ENCODE peak calls at places on chromosomes 2 and 18, in five cellular contexts. One of them, this sample, is unnamed.

GRCh38 chr2:34365937-34366336 is 766.8 kb upstream of the FAM98A start:
- DNase-seq in HEK293T: peak
- DNase-seq in SHP77: no peak
- DNase-seq in HFFc6: no peak
- DNase-seq in neural crest cell: peak
- DNase-seq in this sample: no peak

GRCh38 chr18:3688682-3689081 is 238.7 kb downstream of the TGIF1 start:
- DNase-seq in HEK293T: no peak
- DNase-seq in SHP77: no peak
- DNase-seq in HFFc6: peak
- DNase-seq in neural crest cell: no peak
- DNase-seq in this sample: no peak

GRCh38 chr2:166917433-166917832 is 29.2 kb downstream of the XIRP2 start:
- DNase-seq in HEK293T: no peak
- DNase-seq in SHP77: no peak
- DNase-seq in HFFc6: no peak
- DNase-seq in neural crest cell: no peak
- DNase-seq in this sample: no peak

GRCh38 chr18:46051731-46052461 is 20.2 kb downstream of the PSTPIP2 start:
- DNase-seq in HEK293T: no peak
- DNase-seq in SHP77: no peak
- DNase-seq in HFFc6: peak
- DNase-seq in neural crest cell: no peak
- DNase-seq in this sample: no peak

GRCh38 chr2:165208094-165208493 is 4.2 kb upstream of the SCN3A start:
- DNase-seq in HEK293T: no peak
- DNase-seq in SHP77: no peak
- DNase-seq in HFFc6: no peak
- DNase-seq in neural crest cell: no peak
- DNase-seq in this sample: peak

GRCh38 chr2:12931211-12931844 is 214.6 kb downstream of the TRIB2 start:
- DNase-seq in HEK293T: peak
- DNase-seq in SHP77: peak
- DNase-seq in HFFc6: peak
- DNase-seq in neural crest cell: no peak
- DNase-seq in this sample: peak

GRCh38 chr18:44807766-44808165 is 127.1 kb downstream of the SETBP1 start:
- DNase-seq in HEK293T: no peak
- DNase-seq in SHP77: no peak
- DNase-seq in HFFc6: no peak
- DNase-seq in neural crest cell: no peak
- DNase-seq in this sample: no peak

GRCh38 chr2:209636066-209636465 is 135.6 kb upstream of the UNC80 start:
- DNase-seq in HEK293T: no peak
- DNase-seq in SHP77: no peak
- DNase-seq in HFFc6: no peak
- DNase-seq in neural crest cell: no peak
- DNase-seq in this sample: no peak

GRCh38 chr18:49563130-49563540 is 1.3 kb downstream of the LIPG start:
- DNase-seq in HEK293T: no peak
- DNase-seq in SHP77: no peak
- DNase-seq in HFFc6: peak
- DNase-seq in neural crest cell: no peak
- DNase-seq in this sample: no peak

GRCh38 chr18:71808576-71808975 is 735.6 kb downstream of the CBLN2 start:
- DNase-seq in HEK293T: no peak
- DNase-seq in SHP77: no peak
- DNase-seq in HFFc6: no peak
- DNase-seq in neural crest cell: no peak
- DNase-seq in this sample: no peak

GRCh38 chr2:38438133-38438532 is 61.1 kb upstream of the ATL2 start:
- DNase-seq in HEK293T: no peak
- DNase-seq in SHP77: no peak
- DNase-seq in HFFc6: no peak
- DNase-seq in neural crest cell: no peak
- DNase-seq in this sample: no peak

GRCh38 chr18:69935319-69936190 is 12.1 kb downstream of the CD226 start:
- DNase-seq in HEK293T: no peak
- DNase-seq in SHP77: no peak
- DNase-seq in HFFc6: no peak
- DNase-seq in neural crest cell: no peak
- DNase-seq in this sample: no peak

This sample was measured in NCI-H510A treated with DMSO at 0.1 percent for 48 hours.